ENCODE peak calls at places on chromosomes 16 and 17, in four cellular contexts. One of them, this sample, is unnamed.
A peak's percentile ranks its signal among the peaks of the same experiment; 100 is the strongest.

GRCh38 chr17:36475346-36475970 is 11.0 kb upstream of the ZNHIT3 start:
- DNase-seq in WTC11: no peak
- DNase-seq in K562: no peak
- DNase-seq in HepG2: no peak
- DNase-seq in this sample: no peak

GRCh38 chr16:86584726-86585721 is 6.7 kb downstream of the FOXL1 start:
- DNase-seq in K562: no peak
- DNase-seq in WTC11: no peak
- DNase-seq in HepG2: no peak
- DNase-seq in this sample: no peak

GRCh38 chr16:2475413-2476344 is 752 bp downstream of the TBC1D24 start:
- DNase-seq in HepG2: no peak
- DNase-seq in K562: peak; percentile 44
- DNase-seq in WTC11: peak; percentile 45
- DNase-seq in this sample: peak; percentile 61

GRCh38 chr17:13131211-13131610 is 113.4 kb upstream of the ELAC2 start:
- DNase-seq in HepG2: no peak
- DNase-seq in WTC11: no peak
- DNase-seq in K562: no peak
- DNase-seq in this sample: no peak

GRCh38 chr16:359871-360697 is 7.6 kb upstream of the AXIN1 start:
- DNase-seq in WTC11: no peak
- DNase-seq in K562: no peak
- DNase-seq in HepG2: peak; percentile 30
- DNase-seq in this sample: no peak

GRCh38 chr17:75927286-75927922 is 13.4 kb downstream of the FBF1 start:
- DNase-seq in HepG2: peak; percentile 52
- DNase-seq in K562: peak; percentile 70
- DNase-seq in WTC11: peak; percentile 63
- DNase-seq in this sample: peak; percentile 80

GRCh38 chr17:39666601-39667261 is 1.5 kb upstream of the PNMT start:
- DNase-seq in WTC11: no peak
- DNase-seq in K562: peak; percentile 60
- DNase-seq in HepG2: no peak
- DNase-seq in this sample: no peak

GRCh38 chr16:57707331-57707730 is 12.7 kb downstream of the DRC7 start:
- DNase-seq in WTC11: no peak
- DNase-seq in K562: no peak
- DNase-seq in HepG2: no peak
- DNase-seq in this sample: no peak

GRCh38 chr16:29761882-29762281 is 16.1 kb upstream of the C16orf54 start:
- DNase-seq in WTC11: no peak
- DNase-seq in K562: no peak
- DNase-seq in HepG2: no peak
- DNase-seq in this sample: no peak

GRCh38 chr16:88017006-88017405 is 65.8 kb downstream of the BANP start:
- DNase-seq in WTC11: no peak
- DNase-seq in K562: no peak
- DNase-seq in HepG2: no peak
- DNase-seq in this sample: no peak

GRCh38 chr16:12311309-12311708 is 334.8 kb downstream of the SNX29 start:
- DNase-seq in K562: no peak
- DNase-seq in WTC11: peak; percentile 58
- DNase-seq in HepG2: no peak
- DNase-seq in this sample: peak; percentile 67

GRCh38 chr17:29929006-29929543 is 953 bp downstream of the SSH2 start:
- DNase-seq in WTC11: no peak
- DNase-seq in HepG2: peak; percentile 21
- DNase-seq in K562: no peak
- DNase-seq in this sample: peak; percentile 70

GRCh38 chr16:53967172-53967571 is 263.2 kb downstream of the FTO start:
- DNase-seq in WTC11: no peak
- DNase-seq in K562: no peak
- DNase-seq in HepG2: no peak
- DNase-seq in this sample: no peak

GRCh38 chr17:15087946-15088345 is 177.2 kb downstream of the PMP22 start:
- DNase-seq in HepG2: no peak
- DNase-seq in WTC11: no peak
- DNase-seq in K562: no peak
- DNase-seq in this sample: no peak

GRCh38 chr17:49132699-49133364 is at the start of gene B4GALNT2:
- DNase-seq in HepG2: no peak
- DNase-seq in K562: no peak
- DNase-seq in WTC11: peak; percentile 64
- DNase-seq in this sample: peak; percentile 85

GRCh38 chr16:83095926-83096692 is 469.3 kb downstream of the CDH13 start:
- DNase-seq in WTC11: no peak
- DNase-seq in HepG2: no peak
- DNase-seq in K562: no peak
- DNase-seq in this sample: no peak

GRCh38 chr17:6755731-6756184 is at the start of gene XAF1:
- DNase-seq in K562: no peak
- DNase-seq in HepG2: no peak
- DNase-seq in WTC11: no peak
- DNase-seq in this sample: no peak

GRCh38 chr16:70715860-70716357 is 30.1 kb upstream of the MTSS2 start:
- DNase-seq in K562: no peak
- DNase-seq in HepG2: no peak
- DNase-seq in WTC11: no peak
- DNase-seq in this sample: no peak

GRCh38 chr17:55883112-55883511 is 132.3 kb downstream of the PCTP start:
- DNase-seq in HepG2: peak; percentile 9
- DNase-seq in WTC11: no peak
- DNase-seq in K562: peak; percentile 10
- DNase-seq in this sample: peak; percentile 44

GRCh38 chr16:58773870-58774269 is 39.8 kb upstream of the GOT2 start:
- DNase-seq in HepG2: peak; percentile 31
- DNase-seq in K562: no peak
- DNase-seq in WTC11: no peak
- DNase-seq in this sample: no peak

GRCh38 chr16:50272687-50273381 is 6.5 kb downstream of the ADCY7 start:
- DNase-seq in HepG2: no peak
- DNase-seq in K562: no peak
- DNase-seq in WTC11: no peak
- DNase-seq in this sample: no peak

GRCh38 chr17:49388290-49388640 is 26.2 kb upstream of the ZNF652 start:
- DNase-seq in K562: no peak
- DNase-seq in WTC11: no peak
- DNase-seq in HepG2: no peak
- DNase-seq in this sample: no peak

GRCh38 chr17:66508896-66509843 is 206.8 kb downstream of the PRKCA start:
- DNase-seq in WTC11: no peak
- DNase-seq in K562: peak; percentile 66
- DNase-seq in HepG2: no peak
- DNase-seq in this sample: no peak

GRCh38 chr16:50354629-50355456 is 13.9 kb downstream of the BRD7 start:
- DNase-seq in K562: peak; percentile 34
- DNase-seq in WTC11: no peak
- DNase-seq in HepG2: no peak
- DNase-seq in this sample: peak; percentile 54

GRCh38 chr16:31356566-31357323 is 1.8 kb downstream of the ITGAX start:
- DNase-seq in HepG2: no peak
- DNase-seq in K562: no peak
- DNase-seq in WTC11: peak; percentile 46
- DNase-seq in this sample: peak; percentile 50

GRCh38 chr16:25897677-25898076 is 205.9 kb downstream of the HS3ST4 start:
- DNase-seq in K562: no peak
- DNase-seq in WTC11: no peak
- DNase-seq in HepG2: no peak
- DNase-seq in this sample: no peak

GRCh38 chr16:51449441-51449840 is 298.4 kb upstream of the SALL1 start:
- DNase-seq in K562: no peak
- DNase-seq in HepG2: no peak
- DNase-seq in WTC11: no peak
- DNase-seq in this sample: no peak

GRCh38 chr16:4123617-4124300 is 7.5 kb upstream of the ADCY9 start:
- DNase-seq in HepG2: no peak
- DNase-seq in WTC11: no peak
- DNase-seq in K562: no peak
- DNase-seq in this sample: no peak

DNA sequence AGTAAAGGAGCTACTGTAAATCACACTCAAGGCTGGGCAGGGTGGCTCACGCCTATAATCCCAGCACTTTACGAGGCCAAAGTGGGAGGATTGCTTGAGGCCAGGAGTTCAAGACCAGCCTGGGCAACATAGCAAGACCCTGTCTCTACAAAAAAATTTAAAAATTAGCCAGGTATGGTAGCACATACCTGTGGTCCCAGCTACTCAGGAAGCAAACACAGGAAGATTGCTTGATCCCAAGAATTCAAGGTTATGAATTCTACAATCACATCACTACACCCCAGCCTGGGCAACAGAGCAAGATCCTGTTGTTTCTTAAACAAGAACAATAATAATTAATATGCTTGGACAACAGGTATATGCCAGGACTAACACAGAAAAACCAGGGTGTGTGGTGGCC is 13.2 kb downstream of the RHBDL3 start:
- DNase-seq in WTC11: no peak
- DNase-seq in HepG2: no peak
- DNase-seq in K562: no peak
- DNase-seq in this sample: no peak
- TF ChIP-seq CREB1 in WTC11: no peak
- TF ChIP-seq CREB1 in HepG2: no peak
- TF ChIP-seq CREB1 in K562: no peak
- TF ChIP-seq CREB1 in this sample: no peak

DNA sequence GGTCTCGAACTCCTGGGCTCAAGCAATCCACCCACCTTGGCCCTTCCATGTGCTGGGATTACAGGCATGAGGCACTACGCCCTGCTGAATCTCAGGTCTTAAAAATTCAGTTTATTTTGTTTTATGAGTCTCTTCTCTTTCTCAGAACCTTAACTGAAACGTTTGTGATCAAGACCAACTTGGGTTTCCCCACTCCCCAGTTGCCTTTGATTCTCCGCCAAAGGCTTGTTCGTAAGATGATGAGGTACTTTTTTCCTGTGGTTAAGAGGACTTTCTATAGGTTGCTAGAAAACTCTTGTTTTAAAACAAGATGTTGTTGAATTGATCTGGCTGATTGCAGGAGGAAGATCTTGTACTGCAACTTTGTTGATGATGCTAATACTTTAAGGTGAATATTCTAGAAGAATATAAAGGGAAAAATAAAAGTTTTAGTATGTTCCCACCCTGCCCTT is 11.7 kb downstream of the ABCC1 start:
- DNase-seq in K562: no peak
- DNase-seq in WTC11: no peak
- DNase-seq in HepG2: no peak
- DNase-seq in this sample: no peak
- TF ChIP-seq CREB1 in K562: no peak
- TF ChIP-seq CREB1 in WTC11: no peak
- TF ChIP-seq CREB1 in HepG2: no peak
- TF ChIP-seq CREB1 in this sample: no peak

GRCh38 chr16:17607075-17607509 is 136.3 kb upstream of the XYLT1 start:
- DNase-seq in WTC11: no peak
- DNase-seq in HepG2: no peak
- DNase-seq in K562: no peak
- DNase-seq in this sample: no peak

GRCh38 chr16:17607624-17608023 is 136.9 kb upstream of the XYLT1 start:
- DNase-seq in HepG2: no peak
- DNase-seq in K562: no peak
- DNase-seq in WTC11: no peak
- DNase-seq in this sample: no peak

GRCh38 chr16:17603614-17604013 is 132.9 kb upstream of the XYLT1 start:
- DNase-seq in WTC11: no peak
- DNase-seq in HepG2: no peak
- DNase-seq in K562: no peak
- DNase-seq in this sample: no peak

GRCh38 chr16:17605784-17606183 is 135.0 kb upstream of the XYLT1 start:
- DNase-seq in HepG2: no peak
- DNase-seq in K562: no peak
- DNase-seq in WTC11: no peak
- DNase-seq in this sample: no peak

DNA sequence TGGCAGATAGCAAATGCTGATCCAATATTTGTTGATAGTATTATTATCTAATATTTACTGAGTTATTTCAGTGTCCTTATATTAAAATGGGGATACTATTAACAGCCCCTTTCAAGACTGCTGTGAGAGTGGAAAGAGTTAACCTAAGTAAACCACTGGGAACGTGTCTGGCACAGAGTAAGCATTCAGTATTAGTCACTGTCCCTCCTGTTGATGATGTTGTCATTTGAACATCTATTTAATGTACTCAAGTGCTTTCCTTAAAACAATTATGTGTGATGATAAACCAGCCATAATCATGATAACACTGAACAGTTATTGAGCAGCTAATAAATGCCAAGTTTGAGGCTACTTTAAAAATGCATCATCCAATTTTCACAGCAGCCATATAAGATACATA is 135.7 kb upstream of the XYLT1 start:
- DNase-seq in WTC11: no peak
- DNase-seq in HepG2: no peak
- DNase-seq in K562: no peak
- DNase-seq in this sample: no peak
- TF ChIP-seq CREB1 in WTC11: no peak
- TF ChIP-seq CREB1 in HepG2: no peak
- TF ChIP-seq CREB1 in K562: no peak
- TF ChIP-seq CREB1 in this sample: no peak

GRCh38 chr17:27849474-27850185 is 43.5 kb downstream of the LYRM9 start:
- DNase-seq in K562: no peak
- DNase-seq in WTC11: no peak
- DNase-seq in HepG2: no peak
- DNase-seq in this sample: peak; percentile 24
- TF ChIP-seq CREB1 in K562: no peak
- TF ChIP-seq CREB1 in WTC11: no peak
- TF ChIP-seq CREB1 in HepG2: no peak
- TF ChIP-seq CREB1 in this sample: no peak

DNA sequence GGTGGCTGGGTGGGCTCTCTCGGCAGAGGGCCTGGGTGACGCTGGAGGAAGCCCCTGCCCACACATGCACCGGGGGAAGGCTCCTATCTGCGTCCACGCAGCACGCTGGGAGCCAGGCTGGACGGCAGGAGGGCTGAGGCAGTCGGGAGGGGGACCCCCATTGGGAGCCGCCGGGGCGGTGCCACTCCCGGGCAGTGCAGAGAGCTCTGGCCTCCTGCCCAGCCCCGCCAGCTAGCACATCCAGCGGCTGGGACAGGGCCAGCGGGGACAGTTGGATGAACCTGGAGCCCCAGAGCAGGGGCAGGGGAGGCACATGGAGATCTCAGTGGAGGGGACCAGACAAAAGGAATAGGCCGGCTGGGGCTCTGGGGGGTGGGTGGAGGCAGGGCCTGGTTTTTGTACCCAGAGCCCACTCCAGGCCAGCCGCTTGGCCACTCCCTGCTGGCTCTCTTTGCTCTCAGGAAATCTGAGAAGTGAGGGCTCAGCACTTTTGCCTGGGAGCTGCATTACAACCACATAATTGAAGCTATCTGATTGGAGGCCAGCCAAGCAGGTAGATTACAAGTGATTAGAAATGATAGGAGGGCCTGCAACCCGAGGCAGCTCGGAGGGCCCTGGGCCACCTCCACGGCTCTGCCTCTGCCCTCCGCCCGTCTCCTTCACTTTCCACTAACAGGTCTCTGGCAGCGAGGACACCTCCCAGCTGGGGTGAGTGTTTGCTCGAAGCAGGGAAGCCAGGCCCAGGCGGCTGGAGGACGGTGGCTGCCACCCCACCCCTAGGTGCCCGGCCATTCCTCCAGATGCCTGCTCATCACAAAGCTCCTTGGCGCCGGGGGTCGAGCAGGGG is 40.1 kb downstream of the ENGASE start:
- DNase-seq in WTC11: no peak
- DNase-seq in HepG2: no peak
- DNase-seq in K562: no peak
- DNase-seq in this sample: no peak
- TF ChIP-seq CREB1 in WTC11: no peak
- TF ChIP-seq CREB1 in HepG2: no peak
- TF ChIP-seq CREB1 in K562: no peak
- TF ChIP-seq CREB1 in this sample: no peak

GRCh38 chr17:74677558-74678466 is 34.9 kb downstream of the CD300LF start:
- DNase-seq in K562: no peak
- DNase-seq in HepG2: no peak
- DNase-seq in WTC11: no peak
- DNase-seq in this sample: peak; percentile 46
- TF ChIP-seq CREB1 in K562: no peak
- TF ChIP-seq CREB1 in HepG2: no peak
- TF ChIP-seq CREB1 in WTC11: no peak
- TF ChIP-seq CREB1 in this sample: no peak

This sample was measured in GM23338.